ENCODE peak calls at places on chromosomes 1 and 21, in six cellular contexts. V, Z, O, C, K and M are unnamed samples.
A peak's percentile ranks its signal among the peaks of the same experiment; 100 is the strongest.

GRCh38 chr21:42887321-42887720 is 5.8 kb upstream of the NDUFV3 start:
- DNase-seq in V (no peak), Z (no peak), O (no peak), C (no peak), K (no peak), M (no peak)

GRCh38 chr1:220759147-220759546 is 11.0 kb downstream of the MTARC2 start:
- DNase-seq in V (no peak), Z (no peak), O (no peak), C (no peak), K (no peak), M (no peak)

GRCh38 chr1:226974544-226975258 is 34.6 kb downstream of the COQ8A start:
- DNase-seq in V (no peak), Z (no peak), O (no peak), C (no peak), K (no peak), M (no peak)

GRCh38 chr1:74356493-74356892 is 121.3 kb downstream of the TNNI3K start:
- DNase-seq in V (no peak), Z (no peak), O (no peak), C (no peak), K (no peak), M (no peak)

GRCh38 chr21:44354001-44354405 is 582 bp downstream of the TRPM2 start:
- DNase-seq in V (no peak), Z (no peak), O (no peak), C (no peak), K (no peak), M (no peak)

GRCh38 chr1:184315254-184315653 is 71.6 kb upstream of the C1orf21 start:
- DNase-seq in V (no peak), Z (no peak), O (no peak), C (no peak), K (no peak), M (no peak)

GRCh38 chr21:26554365-26554764 is 18.7 kb downstream of the CYYR1 start:
- DNase-seq in V (peak; percentile 15), Z (no peak), O (no peak), C (no peak), K (no peak), M (no peak)

GRCh38 chr1:92961896-92962752 is 862 bp upstream of the DIPK1A start:
- DNase-seq in V (peak; percentile 34), Z (peak; percentile 49), O (no peak), C (no peak), K (peak; percentile 27), M (peak; percentile 38)

GRCh38 chr1:87953732-87954344 is 625.2 kb downstream of the LMO4 start:
- DNase-seq in V (peak; percentile 78), Z (peak; percentile 69), O (no peak), C (no peak), K (peak; percentile 33), M (peak; percentile 27)

GRCh38 chr1:148389027-148389339 is 94.1 kb downstream of the PPIAL4G start:
- DNase-seq in V (no peak), Z (no peak), O (no peak), C (no peak), K (no peak), M (no peak)

GRCh38 chr1:155177192-155177917 is 3.7 kb downstream of the TRIM46 start:
- DNase-seq in V (no peak), Z (no peak), O (peak; percentile 38), C (no peak), K (no peak), M (no peak)

GRCh38 chr1:75342799-75343198 is 208.6 kb downstream of the LHX8 start:
- DNase-seq in V (no peak), Z (peak; percentile 15), O (no peak), C (no peak), K (no peak), M (no peak)

GRCh38 chr1:201385299-201385891 is 7.9 kb upstream of the TNNT2 start:
- DNase-seq in V (peak; percentile 80), Z (peak; percentile 74), O (peak; percentile 91), C (no peak), K (no peak), M (no peak)

GRCh38 chr1:236159704-236160539 is 17.6 kb downstream of the GPR137B start:
- DNase-seq in V (no peak), Z (no peak), O (no peak), C (no peak), K (no peak), M (no peak)

GRCh38 chr1:18941221-18942141 is 15.0 kb downstream of the IFFO2 start:
- DNase-seq in V (no peak), Z (peak; percentile 74), O (peak; percentile 56), C (no peak), K (no peak), M (no peak)

GRCh38 chr1:42960693-42961559 is 2.3 kb upstream of the SLC2A1 start:
- DNase-seq in V (no peak), Z (peak; percentile 45), O (no peak), C (no peak), K (no peak), M (no peak)

GRCh38 chr21:27693376-27693775 is 726.5 kb upstream of the ADAMTS5 start:
- DNase-seq in V (no peak), Z (no peak), O (no peak), C (no peak), K (no peak), M (no peak)

GRCh38 chr1:98406346-98407088 is 255.0 kb upstream of the SNX7 start:
- DNase-seq in V (no peak), Z (no peak), O (no peak), C (no peak), K (no peak), M (no peak)

GRCh38 chr21:28419811-28420210 is 572.9 kb downstream of the LTN1 start:
- DNase-seq in V (no peak), Z (no peak), O (no peak), C (no peak), K (no peak), M (no peak)

GRCh38 chr1:64234714-64235113 is 31.3 kb downstream of the UBE2U start:
- DNase-seq in V (no peak), Z (no peak), O (no peak), C (no peak), K (no peak), M (no peak)

GRCh38 chr1:100539836-100540536 is 2.0 kb downstream of the GPR88 start:
- DNase-seq in V (peak; percentile 50), Z (peak; percentile 67), O (peak; percentile 67), C (no peak), K (no peak), M (no peak)

GRCh38 chr1:89688607-89689006 is 55.7 kb downstream of the LRRC8C start:
- DNase-seq in V (no peak), Z (no peak), O (no peak), C (no peak), K (no peak), M (no peak)
- H3K9me3 ChIP-seq in V (no peaks in the 10 kb centered on the region), Z (no peaks in the 10 kb centered on the region), O (no peaks in the 10 kb centered on the region), C (no peaks in the 10 kb centered on the region), K (no peaks in the 10 kb centered on the region), M (no peaks in the 10 kb centered on the region)

GRCh38 chr1:171433451-171433850 is 51.9 kb upstream of the PRRC2C start:
- DNase-seq in V (no peak), Z (no peak), O (no peak), C (no peak), K (no peak), M (no peak)

GRCh38 chr1:171434717-171435346 is 50.5 kb upstream of the PRRC2C start:
- DNase-seq in V (no peak), Z (no peak), O (no peak), C (no peak), K (no peak), M (no peak)

GRCh38 chr1:171432473-171432872 is 52.9 kb upstream of the PRRC2C start:
- DNase-seq in V (no peak), Z (no peak), O (no peak), C (no peak), K (no peak), M (no peak)

GRCh38 chr1:171429137-171429536 is 56.2 kb upstream of the PRRC2C start:
- DNase-seq in V (no peak), Z (peak; percentile 70), O (no peak), C (no peak), K (no peak), M (no peak)

GRCh38 chr1:171431994-171432393 is 53.3 kb upstream of the PRRC2C start:
- DNase-seq in V (no peak), Z (peak; percentile 8), O (no peak), C (no peak), K (no peak), M (no peak)
- H3K9me3 ChIP-seq in V (no peaks in the 10 kb centered on the region), Z (no peaks in the 10 kb centered on the region), O (no peaks in the 10 kb centered on the region), C (no peaks in the 10 kb centered on the region), K (no peaks in the 10 kb centered on the region), M (no peaks in the 10 kb centered on the region)

GRCh38 chr1:203151362-203152157 is 24.0 kb downstream of the ADORA1 start:
- DNase-seq in V (no peak), Z (no peak), O (no peak), C (no peak), K (no peak), M (no peak)
- H3K9me3 ChIP-seq in V (no peaks in the 10 kb centered on the region), Z (no peaks in the 10 kb centered on the region), O (no peaks in the 10 kb centered on the region), C (no peaks in the 10 kb centered on the region), K (no peaks in the 10 kb centered on the region), M (no peaks in the 10 kb centered on the region)

GRCh38 chr1:152577168-152577567 is 3.1 kb downstream of the LCE3D start:
- DNase-seq in V (no peak), Z (no peak), O (no peak), C (no peak), K (no peak), M (no peak)

GRCh38 chr1:152585586-152585985 is 5.3 kb upstream of the LCE3D start:
- DNase-seq in V (no peak), Z (no peak), O (no peak), C (no peak), K (no peak), M (no peak)

GRCh38 chr1:152580433-152580832 is at the start of gene LCE3D:
- DNase-seq in V (no peak), Z (no peak), O (no peak), C (no peak), K (no peak), M (no peak)

DNA sequence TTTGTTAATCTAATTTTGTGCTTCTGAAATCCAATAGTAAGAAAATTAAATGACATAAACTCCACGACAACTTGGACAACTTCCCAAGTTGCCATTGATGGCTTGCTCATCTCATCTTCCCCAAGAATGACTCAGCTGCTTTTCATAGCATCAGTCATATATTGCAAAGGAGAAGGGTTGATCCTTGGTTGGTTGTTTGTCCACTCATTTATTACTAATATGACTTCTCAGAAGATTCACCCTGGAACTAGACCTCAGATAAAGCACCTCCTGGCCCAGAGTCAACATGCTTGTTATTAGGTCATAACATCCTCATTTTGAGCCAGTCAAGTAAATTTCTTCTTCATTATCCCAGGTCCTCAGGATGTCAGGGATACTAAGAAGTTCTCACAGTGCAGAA is 2.3 kb upstream of the LCE3D start:
- DNase-seq in V (no peak), Z (no peak), O (no peak), C (no peak), K (no peak), M (no peak)
- H3K9me3 ChIP-seq in V (no peaks in the 10 kb centered on the region), Z (peaks cover 21% of the 10 kb centered on the region), O (no peaks in the 10 kb centered on the region), C (no peaks in the 10 kb centered on the region), K (no peaks in the 10 kb centered on the region), M (no peaks in the 10 kb centered on the region)

DNA sequence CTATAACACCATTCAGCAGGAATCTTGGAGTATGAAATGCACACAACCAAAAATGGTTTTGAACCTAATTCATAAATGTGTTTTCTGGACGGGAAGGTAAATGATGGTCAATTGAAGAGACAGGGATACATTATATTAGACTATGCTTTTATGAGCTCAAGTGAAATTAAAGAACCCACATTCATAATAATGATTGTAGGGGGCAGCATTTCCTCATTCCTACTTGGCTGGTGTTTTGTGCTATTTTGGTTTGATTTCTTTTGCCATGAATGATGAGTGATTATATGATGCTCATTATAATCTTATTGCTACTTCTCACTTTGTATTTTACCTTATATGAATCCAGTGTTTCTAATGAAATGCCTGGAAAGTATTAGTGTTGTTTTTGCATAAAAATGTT is 372 bp downstream of the OR2L3 start:
- DNase-seq in V (no peak), Z (no peak), O (no peak), C (no peak), K (no peak), M (no peak)
- H3K9me3 ChIP-seq in V (peaks cover 2% of the 10 kb centered on the region), Z (peaks cover 26% of the 10 kb centered on the region), O (no peaks in the 10 kb centered on the region), C (no peaks in the 10 kb centered on the region), K (no peaks in the 10 kb centered on the region), M (peaks cover 3% of the 10 kb centered on the region)

GRCh38 chr1:2853711-2854110 is 52.2 kb upstream of the TTC34 start:
- DNase-seq in V (no peak), Z (no peak), O (no peak), C (no peak), K (no peak), M (peak; percentile 7)
- H3K9me3 ChIP-seq in V (no peaks in the 10 kb centered on the region), Z (peaks cover 1% of the 10 kb centered on the region), O (no peaks in the 10 kb centered on the region), C (no peaks in the 10 kb centered on the region), K (no peaks in the 10 kb centered on the region), M (no peaks in the 10 kb centered on the region)